ENCODE peak calls at places on chromosomes 6 and 20, in six cellular contexts. P is GM10248, D is heart left ventricle, A is neural crest cell, K is GM12865, Q is mesothelial cell of epicardium. C is an unnamed sample.

GRCh38 chr6:48610846-48611245 is 499.8 kb upstream of the PTCHD4 start:
- DNase-seq in A (no peak), P (no peak), Q (no peak), D (no peak), K (no peak), C (no peak)

GRCh38 chr20:58772786-58773185 is 77.9 kb downstream of the GNAS-AS1 start:
- DNase-seq in A (no peak), P (no peak), D (no peak), K (no peak), Q (no peak), C (no peak)

GRCh38 chr20:64280460-64280843 is 24.9 kb downstream of the PCMTD2 start:
- DNase-seq in A (no peak), Q (no peak), K (no peak), D (no peak), P (no peak), C (no peak)

GRCh38 chr6:83853968-83854501 is 875 bp downstream of the RIPPLY2 start:
- DNase-seq in K (no peak), P (no peak), Q (no peak), A (no peak), D (no peak), C (peak; percentile 58)

GRCh38 chr6:24666097-24666615 is 543 bp downstream of the TDP2 start:
- DNase-seq in K (peak; percentile 53), P (peak; percentile 43), D (peak; percentile 40), Q (peak; percentile 21), A (no peak), C (peak; percentile 71)

GRCh38 chr20:18360601-18361000 is 72.3 kb downstream of the ZNF133 start:
- DNase-seq in Q (no peak), K (no peak), A (no peak), P (no peak), D (no peak), C (no peak)

GRCh38 chr6:145349950-145350510 is 385.3 kb downstream of the EPM2A start:
- DNase-seq in A (no peak), Q (no peak), P (peak; percentile 16), D (no peak), K (peak; percentile 87), C (no peak)

GRCh38 chr6:146985111-146985510 is 219.1 kb upstream of the STXBP5 start:
- DNase-seq in D (no peak), Q (no peak), K (no peak), A (no peak), P (no peak), C (no peak)

GRCh38 chr6:52734072-52734471 is 29.2 kb downstream of the GSTA2 start:
- DNase-seq in Q (no peak), A (no peak), P (no peak), K (no peak), D (no peak), C (no peak)

GRCh38 chr20:20462185-20462584 is 94.3 kb downstream of the INSM1 start:
- DNase-seq in A (no peak), D (no peak), Q (no peak), K (no peak), P (no peak), C (no peak)

GRCh38 chr6:76697585-76697984 is 625.1 kb upstream of the IMPG1 start:
- DNase-seq in Q (no peak), A (no peak), D (no peak), P (no peak), K (no peak), C (peak; percentile 34)

GRCh38 chr6:1216488-1216974 is 95.4 kb upstream of the FOXQ1 start:
- DNase-seq in D (no peak), Q (no peak), A (no peak), K (no peak), P (no peak), C (no peak)

GRCh38 chr6:26330835-26331808 is 33.9 kb upstream of the BTN3A2 start:
- DNase-seq in P (peak; percentile 57), K (peak; percentile 84), Q (no peak), A (no peak), D (no peak), C (peak; percentile 75)

GRCh38 chr6:95431637-95432228 is 145.6 kb upstream of the MANEA start:
- DNase-seq in Q (no peak), K (peak; percentile 52), D (no peak), A (peak; percentile 41), P (peak; percentile 20), C (peak; percentile 32)

GRCh38 chr20:9609892-9610502 is 95.6 kb downstream of the LAMP5 start:
- DNase-seq in Q (peak; percentile 40), K (peak; percentile 86), D (peak; percentile 28), P (peak; percentile 42), A (peak; percentile 51), C (peak; percentile 61)

GRCh38 chr6:137493218-137494038 is 766 bp downstream of the OLIG3 start:
- DNase-seq in K (no peak), Q (no peak), A (no peak), P (no peak), D (no peak), C (no peak)

GRCh38 chr6:105388392-105388791 is 14.5 kb downstream of the PREP start:
- DNase-seq in K (no peak), A (no peak), D (no peak), P (no peak), Q (no peak), C (no peak)

GRCh38 chr6:97203343-97203742 is 79.7 kb downstream of the MMS22L start:
- DNase-seq in A (no peak), D (no peak), Q (no peak), K (no peak), P (no peak), C (peak; percentile 75)

GRCh38 chr6:37103169-37104039 is 66.5 kb upstream of the PIM1 start:
- DNase-seq in A (no peak), K (peak; percentile 70), Q (no peak), D (peak; percentile 77), P (no peak), C (peak; percentile 78)

GRCh38 chr6:73451166-73452106 is 661 bp downstream of the CGAS start:
- DNase-seq in P (peak; percentile 60), Q (no peak), K (peak; percentile 84), A (peak; percentile 8), D (peak; percentile 38), C (no peak)

GRCh38 chr6:1310628-1311399 is 1.1 kb upstream of the FOXQ1 start:
- DNase-seq in D (no peak), P (no peak), Q (no peak), A (no peak), K (no peak), C (peak; percentile 74)

GRCh38 chr20:58131111-58131510 is 97.3 kb downstream of the ANKRD60 start:
- DNase-seq in Q (no peak), K (no peak), A (peak; percentile 31), D (peak; percentile 45), P (no peak), C (peak; percentile 71)

GRCh38 chr20:1892122-1892385 is 3.2 kb upstream of the SIRPA start:
- DNase-seq in A (no peak), D (no peak), P (no peak), Q (no peak), K (no peak), C (peak; percentile 72)

DNA sequence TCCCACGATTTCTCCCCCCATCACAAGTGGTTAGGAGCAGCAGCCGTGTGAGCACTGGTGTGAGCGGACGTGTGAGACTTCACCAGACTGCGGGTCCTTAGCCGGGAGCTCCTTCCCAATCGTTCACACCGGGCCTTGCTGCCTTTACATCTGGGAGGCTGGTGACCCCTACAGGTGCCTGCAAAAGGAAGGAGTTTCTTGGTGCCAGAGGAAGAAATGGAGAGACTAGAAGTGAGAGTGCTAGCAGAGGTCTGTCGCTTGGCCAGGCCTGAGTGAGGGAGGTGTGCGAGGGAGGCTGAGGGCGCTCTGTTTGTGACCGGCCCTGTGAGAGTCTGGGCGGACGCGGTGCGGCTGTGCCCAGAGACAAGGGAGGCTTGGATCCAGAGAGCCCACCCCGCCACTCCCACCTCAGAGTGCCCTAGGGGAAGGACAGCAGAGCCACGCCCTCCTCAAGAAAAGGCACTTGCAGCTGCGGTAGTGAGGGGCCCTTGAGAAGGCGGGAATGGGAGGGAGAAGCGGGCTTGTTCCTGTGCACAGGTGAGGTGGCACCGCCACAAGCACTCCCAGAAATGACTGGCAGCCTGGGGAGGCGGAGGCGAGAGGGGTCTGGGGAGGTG is 10.0 kb upstream of the ARMC2 start:
- DNase-seq in K (no peak), Q (no peak), P (no peak), D (no peak), A (no peak), C (peak; percentile 65)
- TF ChIP-seq CTCF in K (no peak), Q (no peak), P (no peak), D (no peak), A (no peak), C (peak; percentile 57)

GRCh38 chr6:32095338-32096086 is 13.6 kb downstream of the TNXB start:
- DNase-seq in P (no peak), K (no peak), D (no peak), Q (no peak), A (no peak), C (peak; percentile 55)

GRCh38 chr6:32096087-32096393 is 13.1 kb downstream of the TNXB start:
- DNase-seq in K (no peak), P (no peak), Q (no peak), A (no peak), D (no peak), C (no peak)

GRCh38 chr6:32092760-32093497 is 16.2 kb downstream of the TNXB start:
- DNase-seq in P (no peak), K (no peak), A (no peak), D (no peak), Q (no peak), C (no peak)

GRCh38 chr6:32102255-32102654 is 6.9 kb downstream of the TNXB start:
- DNase-seq in P (no peak), K (no peak), A (no peak), D (no peak), Q (no peak), C (no peak)

GRCh38 chr6:32096394-32097258 is 12.5 kb downstream of the TNXB start:
- DNase-seq in K (no peak), D (no peak), Q (no peak), A (no peak), P (no peak), C (peak; percentile 75)
- TF ChIP-seq CTCF in K (no peak), D (no peak), Q (no peak), A (no peak), P (no peak), C (peak; percentile 97)

DNA sequence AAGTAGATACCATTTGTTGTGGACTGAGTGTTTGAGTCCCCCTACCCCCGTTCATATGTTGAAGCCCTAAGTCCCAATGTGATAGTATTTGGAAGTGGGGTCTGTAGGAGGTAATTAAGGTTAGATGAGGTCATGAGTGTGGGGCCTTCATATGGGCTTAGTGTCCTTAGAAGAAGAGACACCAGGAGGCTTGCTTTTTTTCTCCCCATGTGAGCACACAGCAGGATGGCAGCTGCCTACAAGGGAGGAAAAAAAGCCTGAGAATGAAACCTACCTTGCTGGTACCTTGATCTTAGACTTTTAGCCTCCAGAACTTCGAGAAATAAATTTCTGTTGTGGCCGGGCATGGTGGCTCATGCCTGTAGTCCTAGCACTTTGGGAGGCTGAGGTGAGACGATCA is 67.9 kb upstream of the TULP4 start:
- DNase-seq in A (no peak), K (peak; percentile 26), P (no peak), Q (no peak), D (no peak), C (no peak)
- TF ChIP-seq CTCF in A (no peak), K (no peak), P (no peak), Q (no peak), D (no peak), C (no peak)

GRCh38 chr6:157823523-157824370 is 701 bp downstream of the SNX9 start:
- DNase-seq in Q (peak; percentile 26), A (peak; percentile 29), K (peak; percentile 63), D (peak; percentile 47), P (peak; percentile 67), C (peak; percentile 18)
- TF ChIP-seq CTCF in Q (no peak), A (peak; percentile 42), K (no peak), D (no peak), P (no peak), C (no peak)